ENCODE peak calls at places on chromosomes 2 and 18, in six cellular contexts. X, Y, K, C, W and Q are unnamed samples.
A peak's percentile ranks its signal among the peaks of the same experiment; 100 is the strongest.

GRCh38 chr2:226756131-226756530 is 43.5 kb downstream of the IRS1 start:
- DNase-seq in X (no peak), Y (peak; percentile 99), K (no peak), C (no peak), W (peak; percentile 40), Q (peak; percentile 75)

GRCh38 chr2:231527091-231527395 is 3.2 kb downstream of the NMUR1 start:
- DNase-seq in X (no peak), Y (no peak), K (no peak), C (no peak), W (no peak), Q (no peak)

GRCh38 chr2:17538022-17538843 is 2.3 kb upstream of the VSNL1 start:
- DNase-seq in X (no peak), Y (no peak), K (no peak), C (no peak), W (no peak), Q (peak; percentile 66)

GRCh38 chr2:46519265-46519664 is 39.9 kb downstream of the TMEM247 start:
- DNase-seq in X (no peak), Y (no peak), K (no peak), C (no peak), W (no peak), Q (no peak)

GRCh38 chr2:97844311-97844859 is 131.0 kb downstream of the ZAP70 start:
- DNase-seq in X (no peak), Y (no peak), K (no peak), C (no peak), W (no peak), Q (no peak)

GRCh38 chr18:32798209-32798960 is 25.6 kb upstream of the KLHL14 start:
- DNase-seq in X (no peak), Y (no peak), K (no peak), C (no peak), W (no peak), Q (no peak)

GRCh38 chr18:525066-525797 is 24.7 kb upstream of the COLEC12 start:
- DNase-seq in X (no peak), Y (peak; percentile 22), K (no peak), C (peak; percentile 46), W (no peak), Q (peak; percentile 91)

GRCh38 chr2:64017811-64018714 is 1.2 kb downstream of the VPS54 start:
- DNase-seq in X (no peak), Y (no peak), K (no peak), C (no peak), W (no peak), Q (peak; percentile 72)

GRCh38 chr18:55159027-55159426 is 199.8 kb upstream of the CCDC68 start:
- DNase-seq in X (no peak), Y (no peak), K (no peak), C (no peak), W (no peak), Q (no peak)

GRCh38 chr18:44464401-44465185 is 216.1 kb upstream of the SETBP1 start:
- DNase-seq in X (no peak), Y (peak; percentile 36), K (no peak), C (no peak), W (no peak), Q (peak; percentile 3)

GRCh38 chr2:174076040-174076439 is 110.9 kb upstream of the SP3 start:
- DNase-seq in X (no peak), Y (peak; percentile 67), K (no peak), C (no peak), W (no peak), Q (no peak)

GRCh38 chr2:42046819-42047487 is 868 bp upstream of the PKDCC start:
- DNase-seq in X (no peak), Y (no peak), K (no peak), C (no peak), W (no peak), Q (peak; percentile 71)

GRCh38 chr18:58952871-58953270 is 88.2 kb downstream of the ZNF532 start:
- DNase-seq in X (no peak), Y (no peak), K (no peak), C (no peak), W (peak; percentile 15), Q (no peak)

GRCh38 chr2:24819442-24820174 is 26.4 kb downstream of the CENPO start:
- DNase-seq in X (no peak), Y (no peak), K (no peak), C (no peak), W (no peak), Q (no peak)

GRCh38 chr2:151733781-151734672 is at the start of gene NEB:
- DNase-seq in X (no peak), Y (no peak), K (no peak), C (no peak), W (no peak), Q (no peak)

GRCh38 chr2:122543815-122544214 is 788.4 kb downstream of the TSN start:
- DNase-seq in X (no peak), Y (no peak), K (no peak), C (no peak), W (no peak), Q (no peak)

GRCh38 chr18:500556-501405 is at the start of gene COLEC12:
- DNase-seq in X (no peak), Y (no peak), K (no peak), C (no peak), W (no peak), Q (peak; percentile 60)

GRCh38 chr18:35029103-35029502 is 12.1 kb upstream of the MAPRE2 start:
- DNase-seq in X (no peak), Y (no peak), K (no peak), C (no peak), W (no peak), Q (peak; percentile 61)

GRCh38 chr2:100990650-100991403 is 11.3 kb upstream of the RPL31 start:
- DNase-seq in X (no peak), Y (no peak), K (no peak), C (no peak), W (no peak), Q (no peak)

GRCh38 chr2:120707816-120708215 is 27.9 kb upstream of the GLI2 start:
- DNase-seq in X (no peak), Y (no peak), K (no peak), C (no peak), W (no peak), Q (no peak)

GRCh38 chr2:96249654-96250053 is 16.1 kb downstream of the TMEM127 start:
- DNase-seq in X (no peak), Y (no peak), K (no peak), C (peak; percentile 67), W (no peak), Q (no peak)

GRCh38 chr18:79531926-79532689 is 136.4 kb downstream of the NFATC1 start:
- DNase-seq in X (no peak), Y (no peak), K (peak; percentile 17), C (no peak), W (no peak), Q (no peak)

GRCh38 chr18:23725827-23726661 is 36.8 kb downstream of the LAMA3 start:
- DNase-seq in X (no peak), Y (no peak), K (no peak), C (no peak), W (no peak), Q (no peak)

GRCh38 chr2:120391905-120392665 is 46.1 kb downstream of the INHBB start:
- DNase-seq in X (no peak), Y (no peak), K (peak; percentile 15), C (no peak), W (no peak), Q (no peak)

GRCh38 chr2:4354678-4355077 is 651.3 kb downstream of the DCDC2C start:
- DNase-seq in X (no peak), Y (no peak), K (no peak), C (no peak), W (no peak), Q (no peak)

GRCh38 chr18:56789004-56789888 is 138.1 kb downstream of the WDR7 start:
- DNase-seq in X (no peak), Y (no peak), K (no peak), C (no peak), W (peak; percentile 1), Q (peak; percentile 23)

GRCh38 chr2:65076345-65076710 is 20.1 kb downstream of the CEP68 start:
- DNase-seq in X (no peak), Y (no peak), K (no peak), C (peak; percentile 43), W (no peak), Q (peak; percentile 79)

GRCh38 chr2:45816273-45816672 is 164.8 kb downstream of the PRKCE start:
- DNase-seq in X (no peak), Y (no peak), K (peak; percentile 47), C (no peak), W (no peak), Q (no peak)

GRCh38 chr2:231643494-231643888 is 50.8 kb downstream of the TEX44 start:
- DNase-seq in X (no peak), Y (no peak), K (no peak), C (no peak), W (no peak), Q (no peak)

GRCh38 chr2:145815933-145816332 is 1296.0 kb upstream of the ZEB2 start:
- DNase-seq in X (no peak), Y (no peak), K (no peak), C (no peak), W (no peak), Q (no peak)

GRCh38 chr2:222903234-222904220 is 42.7 kb downstream of the ACSL3 start:
- DNase-seq in X (no peak), Y (no peak), K (peak; percentile 32), C (no peak), W (peak; percentile 52), Q (peak; percentile 69)